ENCODE peak calls at places on chromosomes 16 and 17, in six cellular contexts. O, K, V, F, P and Q are unnamed samples.

GRCh38 chr17:79433396-79433795 is 177.5 kb downstream of the RBFOX3 start:
- DNase-seq in O (no peak), P (no peak), V (no peak), F (no peak), K (no peak), Q (no peak)

GRCh38 chr17:75876938-75877751 is 1.2 kb downstream of the TRIM47 start:
- DNase-seq in F (no peak), O (peak; percentile 42), V (peak; percentile 96), K (no peak), P (peak; percentile 39), Q (no peak)

GRCh38 chr16:57061084-57061905 is 31.1 kb upstream of the CPNE2 start:
- DNase-seq in K (peak; percentile 82), P (peak; percentile 80), F (no peak), V (peak; percentile 76), O (no peak), Q (no peak)

GRCh38 chr16:89660146-89660545 is 2.5 kb downstream of the SPATA33 start:
- DNase-seq in V (no peak), P (no peak), O (no peak), F (no peak), K (no peak), Q (no peak)

GRCh38 chr17:83183951-83184506 is 104.6 kb downstream of the METRNL start:
- DNase-seq in P (no peak), O (no peak), K (no peak), V (no peak), F (no peak), Q (no peak)

GRCh38 chr16:68948230-68948910 is 105.0 kb downstream of the TANGO6 start:
- DNase-seq in K (no peak), O (no peak), P (no peak), F (no peak), V (no peak), Q (no peak)

GRCh38 chr16:49834496-49835009 is 21.4 kb downstream of the ZNF423 start:
- DNase-seq in F (no peak), P (peak; percentile 94), K (no peak), V (peak; percentile 75), O (no peak), Q (no peak)

GRCh38 chr17:78123258-78123929 is 5.2 kb downstream of the TMC6 start:
- DNase-seq in F (no peak), V (no peak), K (no peak), O (no peak), P (no peak), Q (no peak)